ENCODE peak calls at places on chromosomes 3 and 15, in eight cellular contexts. One of them, this sample, is unnamed. For H3K27me3, the result is how much of the 10 kb centered on the place peaks cover.

GRCh38 chr15:89129123-89129815 is 41.0 kb downstream of the ABHD2 start:
- DNase-seq in CD4-positive, alpha-beta memory T cell: peak
- DNase-seq in BJ: no peak
- DNase-seq in neuronal stem cell: no peak
- DNase-seq in psoas muscle: peak
- DNase-seq in heart right ventricle: no peak
- DNase-seq in fibroblast of lung: peak
- DNase-seq in naive thymus-derived CD4-positive, alpha-beta T cell: peak
- DNase-seq in this sample: no peak

GRCh38 chr3:18393906-18394305 is 31.2 kb downstream of the SATB1 start:
- DNase-seq in naive thymus-derived CD4-positive, alpha-beta T cell: no peak
- DNase-seq in neuronal stem cell: no peak
- DNase-seq in CD4-positive, alpha-beta memory T cell: no peak
- DNase-seq in BJ: no peak
- DNase-seq in fibroblast of lung: no peak
- DNase-seq in heart right ventricle: no peak
- DNase-seq in psoas muscle: no peak
- DNase-seq in this sample: no peak

GRCh38 chr3:173983353-173983752 is 585.8 kb downstream of the NLGN1 start:
- DNase-seq in CD4-positive, alpha-beta memory T cell: no peak
- DNase-seq in fibroblast of lung: peak
- DNase-seq in BJ: no peak
- DNase-seq in psoas muscle: no peak
- DNase-seq in neuronal stem cell: no peak
- DNase-seq in naive thymus-derived CD4-positive, alpha-beta T cell: no peak
- DNase-seq in heart right ventricle: no peak
- DNase-seq in this sample: no peak

GRCh38 chr3:149395107-149396089 is 17.9 kb upstream of the TM4SF1 start:
- DNase-seq in fibroblast of lung: peak
- DNase-seq in naive thymus-derived CD4-positive, alpha-beta T cell: no peak
- DNase-seq in BJ: no peak
- DNase-seq in neuronal stem cell: no peak
- DNase-seq in heart right ventricle: peak
- DNase-seq in CD4-positive, alpha-beta memory T cell: no peak
- DNase-seq in psoas muscle: no peak
- DNase-seq in this sample: no peak

GRCh38 chr3:31785734-31786133 is 195.3 kb downstream of the OSBPL10 start:
- DNase-seq in heart right ventricle: no peak
- DNase-seq in psoas muscle: no peak
- DNase-seq in BJ: no peak
- DNase-seq in neuronal stem cell: no peak
- DNase-seq in CD4-positive, alpha-beta memory T cell: no peak
- DNase-seq in naive thymus-derived CD4-positive, alpha-beta T cell: no peak
- DNase-seq in fibroblast of lung: no peak
- DNase-seq in this sample: no peak

GRCh38 chr3:37892917-37893595 is 31.4 kb downstream of the CTDSPL start:
- DNase-seq in naive thymus-derived CD4-positive, alpha-beta T cell: no peak
- DNase-seq in neuronal stem cell: no peak
- DNase-seq in BJ: no peak
- DNase-seq in CD4-positive, alpha-beta memory T cell: no peak
- DNase-seq in psoas muscle: peak
- DNase-seq in heart right ventricle: peak
- DNase-seq in fibroblast of lung: no peak
- DNase-seq in this sample: no peak

GRCh38 chr3:9732080-9732752 is 681 bp downstream of the BRPF1 start:
- DNase-seq in CD4-positive, alpha-beta memory T cell: peak
- DNase-seq in heart right ventricle: no peak
- DNase-seq in BJ: no peak
- DNase-seq in naive thymus-derived CD4-positive, alpha-beta T cell: no peak
- DNase-seq in psoas muscle: no peak
- DNase-seq in neuronal stem cell: no peak
- DNase-seq in fibroblast of lung: no peak
- DNase-seq in this sample: peak

GRCh38 chr3:157807286-157807685 is 298.9 kb downstream of the SHOX2 start:
- DNase-seq in naive thymus-derived CD4-positive, alpha-beta T cell: no peak
- DNase-seq in heart right ventricle: no peak
- DNase-seq in fibroblast of lung: no peak
- DNase-seq in neuronal stem cell: no peak
- DNase-seq in CD4-positive, alpha-beta memory T cell: no peak
- DNase-seq in BJ: no peak
- DNase-seq in psoas muscle: no peak
- DNase-seq in this sample: no peak

GRCh38 chr15:76341366-76342045 is 4.9 kb downstream of the ISL2 start:
- DNase-seq in fibroblast of lung: no peak
- DNase-seq in psoas muscle: no peak
- DNase-seq in BJ: no peak
- DNase-seq in heart right ventricle: no peak
- DNase-seq in CD4-positive, alpha-beta memory T cell: peak
- DNase-seq in neuronal stem cell: no peak
- DNase-seq in naive thymus-derived CD4-positive, alpha-beta T cell: no peak
- DNase-seq in this sample: no peak

GRCh38 chr3:53244281-53244680 is 11.5 kb downstream of the TKT start:
- DNase-seq in naive thymus-derived CD4-positive, alpha-beta T cell: no peak
- DNase-seq in CD4-positive, alpha-beta memory T cell: no peak
- DNase-seq in BJ: no peak
- DNase-seq in heart right ventricle: no peak
- DNase-seq in neuronal stem cell: no peak
- DNase-seq in psoas muscle: no peak
- DNase-seq in fibroblast of lung: no peak
- DNase-seq in this sample: no peak

GRCh38 chr3:194588741-194589140 is 44.5 kb downstream of the TMEM44 start:
- DNase-seq in CD4-positive, alpha-beta memory T cell: no peak
- DNase-seq in neuronal stem cell: no peak
- DNase-seq in BJ: no peak
- DNase-seq in heart right ventricle: no peak
- DNase-seq in psoas muscle: no peak
- DNase-seq in naive thymus-derived CD4-positive, alpha-beta T cell: no peak
- DNase-seq in fibroblast of lung: peak
- DNase-seq in this sample: no peak

GRCh38 chr3:194265996-194266657 is 85.0 kb downstream of the CPN2 start:
- DNase-seq in BJ: no peak
- DNase-seq in CD4-positive, alpha-beta memory T cell: no peak
- DNase-seq in heart right ventricle: peak
- DNase-seq in fibroblast of lung: no peak
- DNase-seq in neuronal stem cell: no peak
- DNase-seq in naive thymus-derived CD4-positive, alpha-beta T cell: no peak
- DNase-seq in psoas muscle: no peak
- DNase-seq in this sample: no peak

GRCh38 chr3:152284906-152285305 is 16.2 kb downstream of the MBNL1 start:
- DNase-seq in neuronal stem cell: no peak
- DNase-seq in heart right ventricle: no peak
- DNase-seq in BJ: no peak
- DNase-seq in naive thymus-derived CD4-positive, alpha-beta T cell: peak
- DNase-seq in fibroblast of lung: no peak
- DNase-seq in CD4-positive, alpha-beta memory T cell: peak
- DNase-seq in psoas muscle: no peak
- DNase-seq in this sample: no peak
- H3K4me3 ChIP-seq in neuronal stem cell: no peak
- H3K4me3 ChIP-seq in heart right ventricle: no peak
- H3K4me3 ChIP-seq in BJ: no peak
- H3K4me3 ChIP-seq in naive thymus-derived CD4-positive, alpha-beta T cell: peak
- H3K4me3 ChIP-seq in fibroblast of lung: no peak
- H3K4me3 ChIP-seq in CD4-positive, alpha-beta memory T cell: peak
- H3K4me3 ChIP-seq in psoas muscle: peak
- H3K4me3 ChIP-seq in this sample: no peak

GRCh38 chr3:138941259-138941885 is 5.6 kb downstream of the FOXL2 start:
- DNase-seq in naive thymus-derived CD4-positive, alpha-beta T cell: no peak
- DNase-seq in neuronal stem cell: peak
- DNase-seq in psoas muscle: no peak
- DNase-seq in BJ: no peak
- DNase-seq in heart right ventricle: no peak
- DNase-seq in fibroblast of lung: peak
- DNase-seq in CD4-positive, alpha-beta memory T cell: no peak
- DNase-seq in this sample: no peak

GRCh38 chr3:138939563-138940241 is 7.2 kb downstream of the FOXL2 start:
- DNase-seq in BJ: no peak
- DNase-seq in naive thymus-derived CD4-positive, alpha-beta T cell: no peak
- DNase-seq in CD4-positive, alpha-beta memory T cell: no peak
- DNase-seq in heart right ventricle: no peak
- DNase-seq in neuronal stem cell: no peak
- DNase-seq in psoas muscle: no peak
- DNase-seq in fibroblast of lung: no peak
- DNase-seq in this sample: no peak

GRCh38 chr3:138938877-138939562 is 7.9 kb downstream of the FOXL2 start:
- DNase-seq in fibroblast of lung: no peak
- DNase-seq in neuronal stem cell: no peak
- DNase-seq in CD4-positive, alpha-beta memory T cell: no peak
- DNase-seq in psoas muscle: no peak
- DNase-seq in BJ: no peak
- DNase-seq in naive thymus-derived CD4-positive, alpha-beta T cell: no peak
- DNase-seq in heart right ventricle: no peak
- DNase-seq in this sample: no peak

GRCh38 chr3:138942271-138942670 is 4.7 kb downstream of the FOXL2 start:
- DNase-seq in neuronal stem cell: no peak
- DNase-seq in psoas muscle: no peak
- DNase-seq in fibroblast of lung: no peak
- DNase-seq in BJ: no peak
- DNase-seq in CD4-positive, alpha-beta memory T cell: no peak
- DNase-seq in naive thymus-derived CD4-positive, alpha-beta T cell: no peak
- DNase-seq in heart right ventricle: no peak
- DNase-seq in this sample: no peak

GRCh38 chr3:138940446-138940845 is 6.5 kb downstream of the FOXL2 start:
- DNase-seq in CD4-positive, alpha-beta memory T cell: no peak
- DNase-seq in naive thymus-derived CD4-positive, alpha-beta T cell: no peak
- DNase-seq in psoas muscle: no peak
- DNase-seq in BJ: no peak
- DNase-seq in fibroblast of lung: no peak
- DNase-seq in heart right ventricle: no peak
- DNase-seq in neuronal stem cell: no peak
- DNase-seq in this sample: no peak
- H3K27me3 ChIP-seq in CD4-positive, alpha-beta memory T cell: half or more
- H3K27me3 ChIP-seq in naive thymus-derived CD4-positive, alpha-beta T cell: under half
- H3K27me3 ChIP-seq in psoas muscle: under half
- H3K27me3 ChIP-seq in BJ: half or more
- H3K27me3 ChIP-seq in fibroblast of lung: half or more
- H3K27me3 ChIP-seq in heart right ventricle: half or more
- H3K27me3 ChIP-seq in neuronal stem cell: half or more
- H3K27me3 ChIP-seq in this sample: under half

GRCh38 chr3:16548721-16549120 is 35.2 kb upstream of the RFTN1 start:
- DNase-seq in psoas muscle: no peak
- DNase-seq in heart right ventricle: no peak
- DNase-seq in naive thymus-derived CD4-positive, alpha-beta T cell: no peak
- DNase-seq in CD4-positive, alpha-beta memory T cell: no peak
- DNase-seq in fibroblast of lung: peak
- DNase-seq in BJ: peak
- DNase-seq in neuronal stem cell: no peak
- DNase-seq in this sample: no peak

GRCh38 chr3:16551342-16551976 is 38.0 kb upstream of the RFTN1 start:
- DNase-seq in CD4-positive, alpha-beta memory T cell: no peak
- DNase-seq in naive thymus-derived CD4-positive, alpha-beta T cell: no peak
- DNase-seq in neuronal stem cell: no peak
- DNase-seq in psoas muscle: no peak
- DNase-seq in BJ: no peak
- DNase-seq in heart right ventricle: no peak
- DNase-seq in fibroblast of lung: no peak
- DNase-seq in this sample: no peak

GRCh38 chr3:16550305-16550675 is 36.8 kb upstream of the RFTN1 start:
- DNase-seq in heart right ventricle: no peak
- DNase-seq in fibroblast of lung: no peak
- DNase-seq in psoas muscle: no peak
- DNase-seq in BJ: no peak
- DNase-seq in CD4-positive, alpha-beta memory T cell: no peak
- DNase-seq in neuronal stem cell: no peak
- DNase-seq in naive thymus-derived CD4-positive, alpha-beta T cell: no peak
- DNase-seq in this sample: no peak

GRCh38 chr3:16552757-16553156 is 39.3 kb upstream of the RFTN1 start:
- DNase-seq in BJ: no peak
- DNase-seq in heart right ventricle: no peak
- DNase-seq in CD4-positive, alpha-beta memory T cell: no peak
- DNase-seq in fibroblast of lung: no peak
- DNase-seq in psoas muscle: no peak
- DNase-seq in naive thymus-derived CD4-positive, alpha-beta T cell: no peak
- DNase-seq in neuronal stem cell: no peak
- DNase-seq in this sample: no peak

DNA sequence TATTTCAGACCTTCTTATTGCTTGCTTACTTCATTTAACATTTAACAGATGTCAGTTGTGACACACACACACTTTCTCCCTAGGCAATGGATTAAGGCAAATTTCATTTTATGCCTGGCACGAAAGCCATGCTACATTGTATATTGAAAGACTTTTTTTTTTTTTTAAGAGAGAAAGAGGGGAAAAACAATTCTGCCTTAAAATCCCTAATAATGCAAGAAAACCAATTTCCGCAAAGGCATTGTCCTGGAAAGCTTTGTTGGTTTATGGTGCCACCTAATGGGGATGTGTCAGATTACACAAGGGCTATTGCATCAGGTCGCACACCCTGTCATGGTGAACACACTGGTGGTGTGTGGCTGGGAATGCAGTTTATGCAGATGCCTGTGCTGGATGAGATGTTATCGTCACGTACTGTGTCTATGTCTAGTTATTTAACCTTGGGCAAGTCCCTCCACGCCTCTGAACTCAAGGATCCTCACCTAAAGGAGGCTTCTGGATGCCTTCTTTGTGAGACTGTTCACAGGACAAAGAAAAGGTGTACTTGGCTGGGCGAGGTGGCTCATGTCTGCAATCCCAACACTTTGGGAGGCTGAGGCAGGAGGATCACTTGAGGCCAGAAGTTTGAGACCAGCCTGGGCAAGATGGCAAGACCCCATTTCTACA is 37.3 kb upstream of the RFTN1 start:
- DNase-seq in heart right ventricle: peak
- DNase-seq in naive thymus-derived CD4-positive, alpha-beta T cell: peak
- DNase-seq in BJ: peak
- DNase-seq in fibroblast of lung: peak
- DNase-seq in neuronal stem cell: peak
- DNase-seq in CD4-positive, alpha-beta memory T cell: peak
- DNase-seq in psoas muscle: peak
- DNase-seq in this sample: peak
- H3K4me3 ChIP-seq in heart right ventricle: no peak
- H3K4me3 ChIP-seq in naive thymus-derived CD4-positive, alpha-beta T cell: no peak
- H3K4me3 ChIP-seq in BJ: no peak
- H3K4me3 ChIP-seq in fibroblast of lung: no peak
- H3K4me3 ChIP-seq in neuronal stem cell: no peak
- H3K4me3 ChIP-seq in CD4-positive, alpha-beta memory T cell: no peak
- H3K4me3 ChIP-seq in psoas muscle: no peak
- H3K4me3 ChIP-seq in this sample: no peak

GRCh38 chr3:124206225-124206624 is 214.3 kb upstream of the ROPN1 start:
- DNase-seq in heart right ventricle: no peak
- DNase-seq in neuronal stem cell: no peak
- DNase-seq in psoas muscle: no peak
- DNase-seq in fibroblast of lung: no peak
- DNase-seq in CD4-positive, alpha-beta memory T cell: no peak
- DNase-seq in naive thymus-derived CD4-positive, alpha-beta T cell: no peak
- DNase-seq in BJ: no peak
- DNase-seq in this sample: no peak

GRCh38 chr3:124203292-124203691 is 211.4 kb upstream of the ROPN1 start:
- DNase-seq in neuronal stem cell: no peak
- DNase-seq in CD4-positive, alpha-beta memory T cell: no peak
- DNase-seq in psoas muscle: no peak
- DNase-seq in BJ: no peak
- DNase-seq in naive thymus-derived CD4-positive, alpha-beta T cell: no peak
- DNase-seq in fibroblast of lung: no peak
- DNase-seq in heart right ventricle: no peak
- DNase-seq in this sample: no peak

GRCh38 chr3:124209426-124209825 is 217.5 kb upstream of the ROPN1 start:
- DNase-seq in heart right ventricle: no peak
- DNase-seq in naive thymus-derived CD4-positive, alpha-beta T cell: no peak
- DNase-seq in neuronal stem cell: no peak
- DNase-seq in fibroblast of lung: peak
- DNase-seq in CD4-positive, alpha-beta memory T cell: no peak
- DNase-seq in psoas muscle: no peak
- DNase-seq in BJ: peak
- DNase-seq in this sample: no peak

GRCh38 chr3:124207873-124208473 is 216.0 kb upstream of the ROPN1 start:
- DNase-seq in heart right ventricle: no peak
- DNase-seq in CD4-positive, alpha-beta memory T cell: no peak
- DNase-seq in naive thymus-derived CD4-positive, alpha-beta T cell: no peak
- DNase-seq in fibroblast of lung: no peak
- DNase-seq in neuronal stem cell: no peak
- DNase-seq in psoas muscle: no peak
- DNase-seq in BJ: no peak
- DNase-seq in this sample: peak

GRCh38 chr3:124207077-124207476 is 215.2 kb upstream of the ROPN1 start:
- DNase-seq in psoas muscle: no peak
- DNase-seq in BJ: no peak
- DNase-seq in fibroblast of lung: no peak
- DNase-seq in neuronal stem cell: no peak
- DNase-seq in heart right ventricle: no peak
- DNase-seq in CD4-positive, alpha-beta memory T cell: no peak
- DNase-seq in naive thymus-derived CD4-positive, alpha-beta T cell: no peak
- DNase-seq in this sample: peak
- H3K27me3 ChIP-seq in psoas muscle: under half
- H3K27me3 ChIP-seq in BJ: under half
- H3K27me3 ChIP-seq in fibroblast of lung: under half
- H3K27me3 ChIP-seq in neuronal stem cell: under half
- H3K27me3 ChIP-seq in heart right ventricle: under half
- H3K27me3 ChIP-seq in CD4-positive, alpha-beta memory T cell: under half
- H3K27me3 ChIP-seq in naive thymus-derived CD4-positive, alpha-beta T cell: under half
- H3K27me3 ChIP-seq in this sample: under half